ENCODE peak calls at places on chromosomes 5 and 9, in seven cellular contexts. E is H9, S is endothelial cell, V is glutamatergic neuron, F is nephron progenitor cell, H is foreskin fibroblast, W is RWPE1. X is an unnamed sample.

GRCh38 chr5:176630681-176631222 is 277 bp downstream of the EIF4E1B start:
- DNase-seq in F (no peak), S (no peak), H (no peak), V (no peak), W (no peak), E (no peak), X (no peak)

GRCh38 chr9:137619240-137620090 is 660 bp downstream of the EHMT1 start:
- DNase-seq in E (no peak), F (peak; percentile 44), W (peak; percentile 72), S (no peak), V (no peak), H (no peak), X (no peak)

GRCh38 chr5:39169081-39169480 is 50.3 kb downstream of the FYB1 start:
- DNase-seq in H (peak; percentile 79), W (no peak), E (no peak), V (no peak), F (no peak), S (no peak), X (no peak)

GRCh38 chr5:5979362-5979760 is 399.0 kb downstream of the MED10 start:
- DNase-seq in V (peak; percentile 38), E (no peak), S (no peak), W (no peak), H (no peak), F (no peak), X (no peak)

GRCh38 chr5:6399978-6400910 is 21.9 kb upstream of the MED10 start:
- DNase-seq in W (peak; percentile 71), V (no peak), H (peak; percentile 13), E (no peak), F (no peak), S (no peak), X (no peak)

GRCh38 chr5:66959668-66960067 is 236.9 kb downstream of the CD180 start:
- DNase-seq in S (no peak), W (no peak), E (no peak), H (peak; percentile 42), V (no peak), F (no peak), X (no peak)

GRCh38 chr5:91538179-91538578 is 155.1 kb upstream of the ARRDC3 start:
- DNase-seq in H (no peak), E (no peak), F (no peak), V (no peak), W (no peak), S (no peak), X (no peak)

GRCh38 chr9:37621299-37621934 is 29.0 kb upstream of the TOMM5 start:
- DNase-seq in E (no peak), H (no peak), V (peak; percentile 37), F (no peak), W (no peak), S (no peak), X (peak; percentile 26)

GRCh38 chr5:158407801-158408200 is 548.9 kb upstream of the CLINT1 start:
- DNase-seq in F (no peak), E (no peak), S (no peak), W (no peak), V (no peak), H (no peak), X (no peak)

GRCh38 chr9:114364123-114364522 is 23.7 kb downstream of the AKNA start:
- DNase-seq in F (no peak), H (peak; percentile 81), V (no peak), W (peak; percentile 53), S (no peak), E (no peak), X (no peak)

GRCh38 chr5:14212838-14213237 is 69.7 kb downstream of the TRIO start:
- DNase-seq in E (no peak), F (no peak), V (no peak), H (no peak), W (no peak), S (no peak), X (no peak)

GRCh38 chr5:79787448-79787847 is 97.8 kb downstream of the CMYA5 start:
- DNase-seq in H (no peak), W (no peak), V (no peak), S (no peak), F (no peak), E (no peak), X (no peak)

GRCh38 chr5:82784521-82784920 is 292.7 kb downstream of the TMEM167A start:
- DNase-seq in E (no peak), F (no peak), S (no peak), V (no peak), W (peak; percentile 27), H (no peak), X (no peak)

GRCh38 chr5:1205255-1206180 is 4.1 kb downstream of the SLC6A19 start:
- DNase-seq in V (peak; percentile 14), H (no peak), E (no peak), S (no peak), W (no peak), F (no peak), X (no peak)

GRCh38 chr5:13708906-13709305 is 235.6 kb downstream of the DNAH5 start:
- DNase-seq in F (no peak), W (no peak), H (no peak), V (no peak), E (no peak), S (no peak), X (no peak)

GRCh38 chr5:139811076-139811607 is 15.5 kb downstream of the PSD2 start:
- DNase-seq in F (no peak), W (no peak), S (no peak), V (no peak), E (no peak), H (no peak), X (no peak)

GRCh38 chr5:151923865-151924264 is 786 bp downstream of the GLRA1 start:
- DNase-seq in W (peak; percentile 45), F (peak; percentile 31), V (peak; percentile 73), H (no peak), E (peak; percentile 59), S (peak; percentile 40), X (peak; percentile 68)
- TF ChIP-seq CTCF in W (peak; percentile 17), F (peak; percentile 48), V (peak; percentile 76), H (peak; percentile 13), E (peak; percentile 66), S (peak; percentile 66), X (peak; percentile 93)

GRCh38 chr9:112520646-112521045 is 34.0 kb downstream of the KIAA1958 start:
- DNase-seq in E (no peak), H (no peak), W (no peak), F (no peak), S (no peak), V (no peak), X (no peak)

GRCh38 chr9:112520069-112520468 is 33.4 kb downstream of the KIAA1958 start:
- DNase-seq in F (no peak), V (no peak), H (no peak), S (no peak), W (no peak), E (no peak), X (no peak)

GRCh38 chr9:112516769-112517168 is 30.1 kb downstream of the KIAA1958 start:
- DNase-seq in F (no peak), E (no peak), V (no peak), W (no peak), S (no peak), H (no peak), X (no peak)
- TF ChIP-seq CTCF in F (no peak), E (no peak), V (no peak), W (no peak), S (no peak), H (no peak), X (no peak)

GRCh38 chr5:135217669-135218485 is 181.2 kb downstream of the MACROH2A1 start:
- DNase-seq in W (no peak), E (peak; percentile 36), V (no peak), S (peak; percentile 48), H (no peak), F (peak; percentile 32), X (peak; percentile 39)
- TF ChIP-seq CTCF in W (no peak), E (peak; percentile 61), V (no peak), S (no peak), H (no peak), F (peak; percentile 14), X (peak; percentile 59)

GRCh38 chr9:75185585-75186170 is 97.4 kb downstream of the OSTF1 start:
- DNase-seq in F (peak; percentile 57), S (peak; percentile 64), W (no peak), V (peak; percentile 72), E (peak; percentile 68), H (no peak), X (peak; percentile 69)
- TF ChIP-seq CTCF in F (peak; percentile 67), S (peak; percentile 77), W (peak; percentile 42), V (peak; percentile 75), E (peak; percentile 82), H (peak; percentile 59), X (peak; percentile 84)

GRCh38 chr5:44334622-44335021 is 54.6 kb downstream of the FGF10 start:
- DNase-seq in V (no peak), H (no peak), E (no peak), W (no peak), S (no peak), F (no peak), X (no peak)

GRCh38 chr5:44329716-44330115 is 59.5 kb downstream of the FGF10 start:
- DNase-seq in F (no peak), H (no peak), V (no peak), W (no peak), S (no peak), E (no peak), X (no peak)

GRCh38 chr5:44336708-44337107 is 52.5 kb downstream of the FGF10 start:
- DNase-seq in E (no peak), F (no peak), W (no peak), S (no peak), V (no peak), H (no peak), X (no peak)

GRCh38 chr5:44331471-44332079 is 57.6 kb downstream of the FGF10 start:
- DNase-seq in S (no peak), W (no peak), E (no peak), F (no peak), V (no peak), H (no peak), X (no peak)

DNA sequence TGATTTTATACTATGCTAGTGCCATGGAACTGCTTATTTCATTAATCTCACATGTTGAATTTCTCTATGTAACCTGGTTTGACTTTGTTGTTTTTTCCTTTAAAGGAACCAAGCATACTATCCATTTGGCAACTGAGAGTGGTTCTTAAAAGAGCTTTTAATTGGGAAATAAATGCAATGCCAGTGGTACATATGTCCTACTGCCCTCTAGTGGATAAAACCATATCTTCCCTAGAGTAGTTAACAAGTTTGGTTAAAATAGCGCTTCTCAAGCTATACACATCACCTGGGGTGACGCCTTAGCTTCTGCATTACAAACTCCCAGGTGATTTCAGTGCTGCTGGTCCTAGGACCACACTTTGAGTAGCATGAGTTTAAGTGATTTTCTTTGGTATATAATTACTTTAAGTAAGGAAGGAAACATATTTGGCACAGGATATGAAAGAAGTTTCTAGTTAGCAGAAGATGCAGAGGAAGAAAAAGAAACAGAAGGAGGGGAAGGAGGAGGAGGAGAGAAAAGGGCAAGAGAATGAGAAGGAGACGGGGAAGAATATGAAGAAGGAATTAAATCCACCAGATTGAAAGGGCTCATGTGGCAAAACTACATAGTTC is 56.8 kb downstream of the FGF10 start:
- DNase-seq in W (peak; percentile 41), H (peak; percentile 1), S (no peak), F (peak; percentile 3), V (no peak), E (no peak), X (no peak)
- TF ChIP-seq CTCF in W (peak; percentile 79), H (peak; percentile 52), S (peak; percentile 83), F (peak; percentile 67), V (peak; percentile 77), E (peak; percentile 83), X (peak; percentile 42)

GRCh38 chr5:111735829-111736228 is 21.2 kb downstream of the NREP start:
- DNase-seq in S (no peak), W (peak; percentile 89), F (no peak), E (peak; percentile 58), V (peak; percentile 78), H (peak; percentile 97), X (peak; percentile 30)
- TF ChIP-seq CTCF in S (no peak), W (no peak), F (no peak), E (no peak), V (no peak), H (no peak), X (no peak)